ENCODE peak calls at places on chromosomes 11 and 22, in five cellular contexts. M is bronchial epithelial cell, U is endothelial cell, D is cardiac muscle cell, I is kidney epithelial cell. B is an unnamed sample.

GRCh38 chr22:44357962-44358553 is 45.3 kb upstream of the SHISAL1 start:
- DNase-seq in D (peak), U (no peak), M (no peak), I (no peak), B (no peak)

GRCh38 chr11:86003654-86004053 is 65.2 kb downstream of the PICALM start:
- DNase-seq in I (no peak), M (peak), U (no peak), D (no peak), B (no peak)

GRCh38 chr11:10622957-10623787 is 54.7 kb upstream of the LYVE1 start:
- DNase-seq in M (no peak), U (no peak), D (no peak), I (no peak), B (peak)

GRCh38 chr11:117720061-117720511 is 76.9 kb downstream of the DSCAML1 start:
- DNase-seq in D (no peak), I (no peak), M (no peak), U (no peak), B (no peak)

GRCh38 chr11:26987726-26988125 is 6.2 kb upstream of the FIBIN start:
- DNase-seq in M (peak), D (no peak), I (no peak), U (no peak), B (no peak)

GRCh38 chr11:33775832-33776231 is 1.5 kb upstream of the FBXO3 start:
- DNase-seq in I (no peak), U (no peak), M (peak), D (no peak), B (no peak)

GRCh38 chr11:124758355-124759267 is 3.5 kb downstream of the ESAM start:
- DNase-seq in I (no peak), U (peak), M (peak), D (peak), B (peak)

GRCh38 chr22:27386186-27386585 is 415.4 kb downstream of the MN1 start:
- DNase-seq in M (peak), U (no peak), I (peak), D (no peak), B (no peak)

GRCh38 chr11:71481101-71481960 is 28.3 kb downstream of the NADSYN1 start:
- DNase-seq in U (no peak), I (no peak), M (peak), D (no peak), B (no peak)

GRCh38 chr22:37021710-37022482 is 2.4 kb downstream of the MPST start:
- DNase-seq in D (peak), I (no peak), M (peak), U (peak), B (no peak)

GRCh38 chr11:33377100-33377851 is 120.1 kb downstream of the HIPK3 start:
- DNase-seq in M (no peak), U (no peak), I (no peak), D (peak), B (no peak)

GRCh38 chr11:35688023-35688422 is 25.4 kb downstream of the TRIM44 start:
- DNase-seq in M (peak), D (peak), U (no peak), I (peak), B (no peak)

GRCh38 chr11:127074151-127074761 is 73.7 kb upstream of the KIRREL3 start:
- DNase-seq in D (peak), I (peak), M (peak), U (peak), B (no peak)

GRCh38 chr11:85694385-85694980 is 8.5 kb upstream of the CCDC89 start:
- DNase-seq in D (peak), I (no peak), M (peak), U (no peak), B (no peak)

GRCh38 chr11:68010058-68011041 is at the start of gene ALDH3B1:
- DNase-seq in M (no peak), I (peak), U (no peak), D (peak), B (peak)

GRCh38 chr22:38724926-38725571 is 19.3 kb downstream of the GTPBP1 start:
- DNase-seq in D (peak), M (peak), U (peak), I (no peak), B (no peak)

GRCh38 chr11:20125927-20126326 is 34.3 kb downstream of the DBX1 start:
- DNase-seq in U (no peak), I (peak), M (peak), D (peak), B (no peak)

GRCh38 chr22:20867179-20868099 is 8.6 kb downstream of the SNAP29 start:
- DNase-seq in M (no peak), D (peak), U (peak), I (no peak), B (no peak)

GRCh38 chr22:37127350-37127878 is 17.9 kb upstream of the TMPRSS6 start:
- DNase-seq in U (no peak), M (no peak), D (no peak), I (no peak), B (no peak)

GRCh38 chr22:40739723-40740122 is 60.4 kb downstream of the MCHR1 start:
- DNase-seq in D (no peak), M (no peak), I (no peak), U (peak), B (no peak)

GRCh38 chr11:119694334-119694733 is 34.7 kb downstream of the NECTIN1 start:
- DNase-seq in D (no peak), I (no peak), M (peak), U (no peak), B (no peak)
- TF ChIP-seq CTCF in D (no peak), I (peak), M (no peak), U (no peak), B (no peak)

GRCh38 chr11:62922653-62923371 is 1.6 kb upstream of the CHRM1 start:
- DNase-seq in D (peak), I (no peak), M (no peak), U (peak), B (no peak)
- TF ChIP-seq CTCF in D (peak), I (peak), M (peak), U (peak), B (no peak)

GRCh38 chr11:74170694-74171629 is at the start of the genes C2CD3 and PPME1:
- DNase-seq in D (peak), I (peak), M (peak), U (peak), B (peak)
- TF ChIP-seq CTCF in D (peak), I (peak), M (peak), U (no peak), B (no peak)

GRCh38 chr11:76554767-76555166 is 109.9 kb downstream of the EMSY start:
- DNase-seq in D (no peak), M (no peak), U (no peak), I (no peak), B (no peak)

GRCh38 chr11:76552987-76553386 is 108.2 kb downstream of the EMSY start:
- DNase-seq in M (no peak), D (no peak), U (no peak), I (no peak), B (no peak)

GRCh38 chr11:76550781-76551180 is 106.0 kb downstream of the EMSY start:
- DNase-seq in U (no peak), M (no peak), D (no peak), I (no peak), B (no peak)

GRCh38 chr11:76553554-76554476 is 109.0 kb downstream of the EMSY start:
- DNase-seq in U (no peak), M (no peak), D (no peak), I (no peak), B (no peak)

DNA sequence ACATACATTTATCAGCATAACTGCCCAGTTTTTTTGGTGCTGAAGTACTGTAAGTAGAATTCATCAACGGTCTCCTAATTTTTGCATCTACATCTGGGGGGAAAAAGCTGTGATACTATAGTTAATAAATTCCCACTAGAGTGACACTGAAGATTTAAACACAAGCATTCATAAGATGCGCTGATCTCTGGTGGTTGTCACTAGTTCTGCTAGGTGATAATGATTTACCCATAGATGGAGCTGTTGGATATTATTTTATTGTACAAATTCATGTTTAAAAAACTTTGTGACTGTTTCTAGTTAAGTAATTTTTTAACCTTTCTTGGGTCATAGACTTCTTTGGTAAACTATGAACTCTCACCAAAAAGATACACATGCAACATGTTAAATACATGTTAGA is 106.6 kb downstream of the EMSY start:
- DNase-seq in U (no peak), D (peak), I (no peak), M (peak), B (no peak)
- TF ChIP-seq CTCF in U (no peak), D (no peak), I (no peak), M (no peak), B (no peak)

B was measured in activated B cell treated with CpG ODN at 0.5 μM for 24 hours.